ENCODE peak calls at places on chromosomes 5 and 9, in five cellular contexts. One of them, this sample, is unnamed.

GRCh38 chr5:54616031-54616430 is 98.5 kb downstream of the SNX18 start:
- DNase-seq in stomach: peak
- DNase-seq in brain microvascular endothelial cell: no peak
- DNase-seq in GM12864: no peak
- DNase-seq in choroid plexus epithelial cell: peak
- DNase-seq in this sample: no peak

GRCh38 chr5:135107101-135107500 is 73.1 kb upstream of the PITX1 start:
- DNase-seq in stomach: no peak
- DNase-seq in GM12864: no peak
- DNase-seq in choroid plexus epithelial cell: no peak
- DNase-seq in brain microvascular endothelial cell: no peak
- DNase-seq in this sample: no peak

GRCh38 chr5:44646016-44646415 is 162.7 kb upstream of the MRPS30 start:
- DNase-seq in GM12864: no peak
- DNase-seq in stomach: no peak
- DNase-seq in choroid plexus epithelial cell: no peak
- DNase-seq in brain microvascular endothelial cell: no peak
- DNase-seq in this sample: no peak

GRCh38 chr5:93793159-93793781 is 51.9 kb upstream of the POU5F2 start:
- DNase-seq in GM12864: no peak
- DNase-seq in brain microvascular endothelial cell: no peak
- DNase-seq in choroid plexus epithelial cell: no peak
- DNase-seq in stomach: no peak
- DNase-seq in this sample: no peak

GRCh38 chr9:113677569-113677968 is 198.5 kb upstream of the ZNF618 start:
- DNase-seq in choroid plexus epithelial cell: no peak
- DNase-seq in GM12864: no peak
- DNase-seq in brain microvascular endothelial cell: no peak
- DNase-seq in stomach: no peak
- DNase-seq in this sample: no peak

GRCh38 chr5:120510994-120511686 is 47.0 kb downstream of the PRR16 start:
- DNase-seq in stomach: no peak
- DNase-seq in GM12864: no peak
- DNase-seq in choroid plexus epithelial cell: no peak
- DNase-seq in brain microvascular endothelial cell: no peak
- DNase-seq in this sample: no peak

GRCh38 chr9:93591301-93591700 is 14.9 kb downstream of the PHF2 start:
- DNase-seq in stomach: no peak
- DNase-seq in choroid plexus epithelial cell: no peak
- DNase-seq in GM12864: no peak
- DNase-seq in brain microvascular endothelial cell: no peak
- DNase-seq in this sample: no peak

GRCh38 chr9:36136277-36136893 is at the start of gene GLIPR2:
- DNase-seq in choroid plexus epithelial cell: peak
- DNase-seq in stomach: peak
- DNase-seq in GM12864: no peak
- DNase-seq in brain microvascular endothelial cell: peak
- DNase-seq in this sample: peak

GRCh38 chr5:52922384-52922783 is 66.8 kb upstream of the ITGA2 start:
- DNase-seq in brain microvascular endothelial cell: peak
- DNase-seq in GM12864: no peak
- DNase-seq in choroid plexus epithelial cell: peak
- DNase-seq in stomach: no peak
- DNase-seq in this sample: no peak

GRCh38 chr5:100273846-100274580 is 261.2 kb upstream of the FAM174A start:
- DNase-seq in stomach: no peak
- DNase-seq in choroid plexus epithelial cell: no peak
- DNase-seq in brain microvascular endothelial cell: no peak
- DNase-seq in GM12864: no peak
- DNase-seq in this sample: no peak

GRCh38 chr5:126998895-126999570 is 31.3 kb downstream of the MARCHF3 start:
- DNase-seq in stomach: no peak
- DNase-seq in brain microvascular endothelial cell: no peak
- DNase-seq in GM12864: no peak
- DNase-seq in choroid plexus epithelial cell: no peak
- DNase-seq in this sample: no peak

GRCh38 chr9:136756836-136757235 is 1.2 kb downstream of the LCN8 start:
- DNase-seq in choroid plexus epithelial cell: no peak
- DNase-seq in stomach: no peak
- DNase-seq in brain microvascular endothelial cell: no peak
- DNase-seq in GM12864: no peak
- DNase-seq in this sample: no peak

GRCh38 chr9:35658894-35659220 is 765 bp downstream of the CCDC107 start:
- DNase-seq in brain microvascular endothelial cell: peak
- DNase-seq in stomach: no peak
- DNase-seq in GM12864: no peak
- DNase-seq in choroid plexus epithelial cell: peak
- DNase-seq in this sample: no peak

GRCh38 chr5:135441919-135442318 is 5.2 kb downstream of the DCANP1 start:
- DNase-seq in choroid plexus epithelial cell: no peak
- DNase-seq in stomach: no peak
- DNase-seq in brain microvascular endothelial cell: no peak
- DNase-seq in GM12864: no peak
- DNase-seq in this sample: no peak

GRCh38 chr5:6737043-6737941 is 24.1 kb downstream of the TENT4A start:
- DNase-seq in choroid plexus epithelial cell: no peak
- DNase-seq in brain microvascular endothelial cell: no peak
- DNase-seq in GM12864: no peak
- DNase-seq in stomach: no peak
- DNase-seq in this sample: peak

GRCh38 chr9:101443358-101443757 is 7.8 kb upstream of the ALDOB start:
- DNase-seq in GM12864: no peak
- DNase-seq in brain microvascular endothelial cell: no peak
- DNase-seq in stomach: peak
- DNase-seq in choroid plexus epithelial cell: no peak
- DNase-seq in this sample: no peak

GRCh38 chr9:121326130-121326838 is 43.8 kb downstream of the STOM start:
- DNase-seq in GM12864: no peak
- DNase-seq in stomach: peak
- DNase-seq in brain microvascular endothelial cell: peak
- DNase-seq in choroid plexus epithelial cell: peak
- DNase-seq in this sample: no peak

GRCh38 chr5:127878174-127878750 is 175.1 kb downstream of the CCDC192 start:
- DNase-seq in choroid plexus epithelial cell: peak
- DNase-seq in GM12864: no peak
- DNase-seq in stomach: peak
- DNase-seq in brain microvascular endothelial cell: peak
- DNase-seq in this sample: no peak

GRCh38 chr5:157575096-157575872 is at the start of gene ADAM19:
- DNase-seq in brain microvascular endothelial cell: no peak
- DNase-seq in GM12864: no peak
- DNase-seq in stomach: no peak
- DNase-seq in choroid plexus epithelial cell: peak
- DNase-seq in this sample: peak

GRCh38 chr5:65186646-65187227 is 295.0 kb downstream of the ADAMTS6 start:
- DNase-seq in GM12864: no peak
- DNase-seq in brain microvascular endothelial cell: no peak
- DNase-seq in stomach: no peak
- DNase-seq in choroid plexus epithelial cell: peak
- DNase-seq in this sample: no peak

GRCh38 chr5:94908889-94909480 is 290.5 kb downstream of the SLF1 start:
- DNase-seq in brain microvascular endothelial cell: peak
- DNase-seq in choroid plexus epithelial cell: peak
- DNase-seq in GM12864: no peak
- DNase-seq in stomach: no peak
- DNase-seq in this sample: no peak

GRCh38 chr5:1568201-1568979 is 44.6 kb upstream of the LPCAT1 start:
- DNase-seq in choroid plexus epithelial cell: peak
- DNase-seq in stomach: no peak
- DNase-seq in brain microvascular endothelial cell: peak
- DNase-seq in GM12864: no peak
- DNase-seq in this sample: no peak

DNA sequence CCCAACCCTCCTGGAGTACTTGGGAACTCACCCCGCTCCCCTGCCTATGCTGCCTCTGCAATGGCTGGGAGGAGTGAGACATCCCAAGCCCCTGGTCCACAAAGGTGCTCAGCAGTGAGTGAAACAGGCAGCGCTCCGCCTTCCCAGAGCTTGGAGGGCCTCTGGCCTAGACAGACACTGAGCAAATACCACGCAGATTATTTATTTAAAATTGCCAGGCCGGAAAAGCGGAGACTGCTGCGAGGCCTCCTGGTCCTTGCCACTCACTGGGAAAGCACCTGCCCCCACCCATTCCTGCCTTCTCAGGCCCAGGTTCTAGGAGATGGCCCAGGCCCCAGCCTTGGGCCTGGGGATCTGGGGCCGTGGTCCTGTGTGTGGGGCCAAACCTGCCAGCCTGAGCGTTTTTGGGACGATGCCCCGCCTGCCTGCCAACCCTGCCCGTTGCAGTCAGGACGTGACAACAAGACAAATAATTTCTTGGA is 17.4 kb downstream of the FGF18 start:
- DNase-seq in brain microvascular endothelial cell: no peak
- DNase-seq in choroid plexus epithelial cell: no peak
- DNase-seq in GM12864: no peak
- DNase-seq in stomach: peak
- DNase-seq in this sample: no peak
- H3K4me3 ChIP-seq in brain microvascular endothelial cell: no peak
- H3K4me3 ChIP-seq in choroid plexus epithelial cell: no peak
- H3K4me3 ChIP-seq in GM12864: no peak
- H3K4me3 ChIP-seq in stomach: no peak
- H3K4me3 ChIP-seq in this sample: no peak

DNA sequence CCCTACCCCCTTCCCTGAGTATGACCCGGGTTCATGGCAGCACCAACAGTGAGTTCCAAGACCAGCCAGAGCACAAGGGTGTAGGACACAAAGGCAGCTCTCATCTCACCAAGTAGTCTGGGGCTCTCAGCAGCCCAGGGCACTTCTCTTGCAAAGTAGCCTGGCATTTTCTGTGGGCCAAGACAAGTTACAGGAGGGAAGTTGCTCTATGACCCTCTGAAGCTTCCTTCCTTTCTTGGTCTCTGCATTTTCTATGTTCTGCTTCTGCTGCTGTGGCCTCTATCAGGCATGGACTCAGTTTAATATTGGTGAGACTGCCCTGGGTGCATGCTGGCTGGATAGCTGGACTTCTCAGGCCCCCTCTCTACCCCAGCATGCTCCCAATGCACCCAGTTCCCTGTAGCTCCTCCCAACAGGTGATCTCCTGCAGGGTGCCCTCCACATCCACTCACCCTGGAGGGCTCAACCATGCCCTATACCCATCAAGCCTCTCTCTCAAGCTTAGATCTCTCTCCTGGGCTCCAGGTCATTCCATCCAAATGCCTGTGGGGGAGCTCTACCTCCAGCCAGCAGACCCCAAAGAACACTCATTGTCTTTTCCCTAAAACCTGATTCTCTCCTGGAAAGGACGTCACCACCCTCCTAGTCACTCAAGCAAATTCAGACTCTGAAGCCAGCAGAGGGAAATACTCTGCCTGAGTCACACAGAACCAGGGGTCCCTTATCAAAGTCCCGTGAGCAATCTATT is 13.9 kb downstream of the TBC1D2 start:
- DNase-seq in GM12864: no peak
- DNase-seq in stomach: no peak
- DNase-seq in brain microvascular endothelial cell: no peak
- DNase-seq in choroid plexus epithelial cell: no peak
- DNase-seq in this sample: no peak
- TF ChIP-seq CTCF in GM12864: peak
- TF ChIP-seq CTCF in stomach: no peak
- TF ChIP-seq CTCF in brain microvascular endothelial cell: peak
- TF ChIP-seq CTCF in choroid plexus epithelial cell: peak
- TF ChIP-seq CTCF in this sample: no peak

GRCh38 chr5:77844408-77845272 is 68.5 kb upstream of the TBCA start:
- DNase-seq in GM12864: no peak
- DNase-seq in stomach: no peak
- DNase-seq in choroid plexus epithelial cell: peak
- DNase-seq in brain microvascular endothelial cell: no peak
- DNase-seq in this sample: peak
- H3K4me3 ChIP-seq in GM12864: peak
- H3K4me3 ChIP-seq in stomach: peak
- H3K4me3 ChIP-seq in choroid plexus epithelial cell: peak
- H3K4me3 ChIP-seq in brain microvascular endothelial cell: peak
- H3K4me3 ChIP-seq in this sample: peak

GRCh38 chr5:28523416-28523815 is 1485.0 kb upstream of the CDH9 start:
- DNase-seq in brain microvascular endothelial cell: no peak
- DNase-seq in choroid plexus epithelial cell: no peak
- DNase-seq in stomach: no peak
- DNase-seq in GM12864: no peak
- DNase-seq in this sample: no peak
- TF ChIP-seq CTCF in brain microvascular endothelial cell: no peak
- TF ChIP-seq CTCF in choroid plexus epithelial cell: no peak
- TF ChIP-seq CTCF in stomach: no peak
- TF ChIP-seq CTCF in GM12864: no peak
- TF ChIP-seq CTCF in this sample: no peak

GRCh38 chr9:69157751-69158466 is 16.2 kb upstream of the TJP2 start:
- DNase-seq in brain microvascular endothelial cell: peak
- DNase-seq in GM12864: no peak
- DNase-seq in choroid plexus epithelial cell: peak
- DNase-seq in stomach: no peak
- DNase-seq in this sample: no peak
- H3K4me3 ChIP-seq in brain microvascular endothelial cell: no peak
- H3K4me3 ChIP-seq in GM12864: no peak
- H3K4me3 ChIP-seq in choroid plexus epithelial cell: no peak
- H3K4me3 ChIP-seq in stomach: no peak
- H3K4me3 ChIP-seq in this sample: no peak

This sample was measured in GM06990.